ENCODE peak calls at places on chromosomes 3 and 15, in nine cellular contexts. Q, Y, N, J, S, Z, O, C and M are unnamed samples.
A peak's percentile ranks its signal among the peaks of the same experiment; 100 is the strongest.

GRCh38 chr3:141795719-141796435 is 32.7 kb downstream of the GRK7 start:
- DNase-seq in Q (peak; percentile 43), Y (no peak), N (no peak), J (no peak), S (peak; percentile 49), Z (no peak), O (peak; percentile 65), C (peak; percentile 70), M (no peak)

GRCh38 chr3:156469456-156469855 is 85.5 kb downstream of the SSR3 start:
- DNase-seq in Q (no peak), Y (no peak), N (no peak), J (no peak), S (no peak), Z (no peak), O (no peak), C (no peak), M (no peak)

GRCh38 chr3:24492971-24493551 is 1.6 kb downstream of the THRB start:
- DNase-seq in Q (no peak), Y (no peak), N (no peak), J (peak; percentile 56), S (no peak), Z (no peak), O (no peak), C (no peak), M (no peak)

GRCh38 chr3:42503957-42504333 is 1.5 kb downstream of the VIPR1 start:
- DNase-seq in Q (no peak), Y (no peak), N (no peak), J (no peak), S (peak; percentile 3), Z (no peak), O (peak; percentile 5), C (no peak), M (no peak)

GRCh38 chr3:194422188-194422587 is 23.1 kb upstream of the GP5 start:
- DNase-seq in Q (no peak), Y (no peak), N (no peak), J (peak; percentile 9), S (no peak), Z (no peak), O (no peak), C (no peak), M (no peak)

GRCh38 chr3:193572426-193572908 is 17.8 kb upstream of the ATP13A4 start:
- DNase-seq in Q (peak; percentile 11), Y (peak; percentile 55), N (peak; percentile 83), J (peak; percentile 80), S (peak; percentile 32), Z (peak; percentile 78), O (no peak), C (peak; percentile 37), M (peak; percentile 72)

GRCh38 chr15:56989411-56989924 is 71.0 kb downstream of the TCF12 start:
- DNase-seq in Q (no peak), Y (no peak), N (no peak), J (no peak), S (no peak), Z (no peak), O (no peak), C (no peak), M (no peak)

GRCh38 chr15:40593588-40594428 is at the start of gene KNL1:
- DNase-seq in Q (peak; percentile 74), Y (peak; percentile 96), N (peak; percentile 94), J (peak; percentile 97), S (peak; percentile 95), Z (peak; percentile 95), O (peak; percentile 91), C (peak; percentile 84), M (peak; percentile 89)

GRCh38 chr3:179460260-179460659 is 9.0 kb upstream of the GNB4 start:
- DNase-seq in Q (no peak), Y (no peak), N (no peak), J (no peak), S (no peak), Z (no peak), O (no peak), C (no peak), M (no peak)

GRCh38 chr3:196501316-196502064 is 2.1 kb downstream of the RNF168 start:
- DNase-seq in Q (peak; percentile 15), Y (no peak), N (no peak), J (peak; percentile 62), S (no peak), Z (peak; percentile 55), O (no peak), C (peak; percentile 21), M (no peak)

GRCh38 chr15:44075535-44075934 is 119.5 kb downstream of the FRMD5 start:
- DNase-seq in Q (no peak), Y (peak; percentile 91), N (no peak), J (peak; percentile 66), S (no peak), Z (no peak), O (no peak), C (no peak), M (no peak)

GRCh38 chr15:52790941-52791751 is 1.0 kb upstream of the ONECUT1 start:
- DNase-seq in Q (no peak), Y (no peak), N (peak; percentile 60), J (no peak), S (no peak), Z (no peak), O (no peak), C (no peak), M (no peak)
- TF ChIP-seq CTCF in Q (no peak), Y (no peak), N (peak; percentile 20), J (no peak), S (no peak), Z (no peak), O (no peak), C (no peak), M (no peak)

DNA sequence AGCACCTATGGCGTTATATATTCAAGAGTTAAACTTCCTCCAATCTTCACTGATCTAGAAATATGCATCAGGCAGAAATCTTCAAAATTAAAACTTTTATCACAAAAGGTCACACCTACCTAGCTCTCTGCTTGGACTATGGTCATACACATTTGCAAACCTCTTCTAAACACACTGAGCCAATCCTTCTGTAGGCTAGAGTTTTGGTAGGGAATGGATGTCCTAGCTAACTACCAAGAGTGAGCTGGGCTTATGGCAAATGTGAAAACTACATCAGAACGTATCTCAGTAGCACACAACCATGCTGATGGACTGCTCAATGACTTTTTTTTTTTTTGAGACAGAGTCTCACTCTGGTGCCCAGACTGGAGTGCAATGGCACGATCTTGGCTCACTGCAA is 29.6 kb downstream of the SETD2 start:
- DNase-seq in Q (no peak), Y (no peak), N (no peak), J (no peak), S (no peak), Z (no peak), O (no peak), C (no peak), M (no peak)
- H3K27ac ChIP-seq in Q (no peak overlapping the region), Y (no peak overlapping the region), N (no peak overlapping the region), J (no peak overlapping the region), S (no peak overlapping the region), Z (no peak overlapping the region), O (peak overlapping the region; percentile 25), C (no peak overlapping the region), M (no peak overlapping the region)

DNA sequence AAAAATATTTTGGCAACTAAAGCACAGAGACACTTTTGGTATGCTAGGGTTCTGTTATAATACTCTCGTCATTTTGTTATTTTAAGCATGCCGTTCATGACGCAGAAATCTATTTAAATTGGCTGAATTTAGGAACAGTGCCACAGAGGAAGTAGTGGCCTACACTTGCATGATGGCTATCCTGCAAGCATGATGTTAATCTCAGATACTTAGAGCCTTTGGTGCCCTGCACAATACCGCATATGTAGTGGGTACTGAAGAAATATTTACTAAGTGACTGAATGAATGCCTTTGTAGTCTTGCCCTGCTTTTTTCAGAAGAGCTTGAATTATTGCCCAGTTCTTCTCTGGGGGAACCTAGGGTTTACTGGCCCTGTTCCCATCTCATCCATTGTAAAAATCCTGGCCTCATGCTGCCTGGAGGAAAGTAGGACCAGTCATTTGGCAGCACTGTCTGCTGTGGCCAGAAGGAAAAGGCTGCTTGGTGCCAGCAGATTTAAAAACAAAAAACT is 79.0 kb downstream of the SERPINI1 start:
- DNase-seq in Q (no peak), Y (no peak), N (peak; percentile 27), J (peak; percentile 80), S (peak; percentile 20), Z (no peak), O (no peak), C (no peak), M (no peak)
- TF ChIP-seq CTCF in Q (no peak), Y (no peak), N (no peak), J (no peak), S (no peak), Z (no peak), O (no peak), C (peak; percentile 6), M (no peak)

GRCh38 chr15:65783872-65784271 is 8.2 kb downstream of the DENND4A start:
- DNase-seq in Q (no peak), Y (no peak), N (no peak), J (no peak), S (no peak), Z (no peak), O (no peak), C (no peak), M (no peak)

GRCh38 chr15:65785151-65785550 is 6.9 kb downstream of the DENND4A start:
- DNase-seq in Q (no peak), Y (no peak), N (no peak), J (no peak), S (no peak), Z (no peak), O (no peak), C (no peak), M (no peak)

GRCh38 chr15:65789759-65790158 is 2.3 kb downstream of the DENND4A start:
- DNase-seq in Q (no peak), Y (no peak), N (no peak), J (no peak), S (no peak), Z (no peak), O (no peak), C (no peak), M (no peak)

GRCh38 chr15:65789105-65789504 is 3.0 kb downstream of the DENND4A start:
- DNase-seq in Q (no peak), Y (no peak), N (no peak), J (no peak), S (no peak), Z (no peak), O (no peak), C (no peak), M (no peak)

DNA sequence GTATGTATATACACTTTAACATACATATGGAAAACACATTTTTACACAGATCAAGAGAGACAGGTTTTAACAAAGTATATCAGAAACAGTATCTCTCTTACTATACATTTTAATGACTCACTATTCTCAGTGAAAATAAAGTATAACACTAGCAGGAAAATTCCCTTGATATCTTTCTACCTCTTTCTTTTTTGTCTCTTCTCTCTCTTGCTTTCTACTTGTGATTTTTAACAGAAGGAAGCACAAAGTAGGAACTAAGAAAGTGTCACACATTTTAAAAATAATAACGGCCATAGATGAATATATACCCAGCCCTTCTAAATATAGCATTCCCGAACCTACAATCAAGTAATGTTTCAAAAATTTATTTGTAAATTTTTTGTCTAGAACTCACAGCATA is 4.8 kb downstream of the DENND4A start:
- DNase-seq in Q (no peak), Y (no peak), N (no peak), J (no peak), S (no peak), Z (no peak), O (no peak), C (no peak), M (no peak)
- H3K27ac ChIP-seq in Q (no peak overlapping the region), Y (no peak overlapping the region), N (peak overlapping the region; percentile 41), J (peak overlapping the region; percentile 72), S (peak overlapping the region; percentile 9), Z (no peak overlapping the region), O (peak overlapping the region; percentile 68), C (peak overlapping the region; percentile 13), M (peak overlapping the region; percentile 7)